ENCODE peak calls at places on chromosomes 1 and 21, in six cellular contexts. P is psoas muscle, E is HCT116, X is thoracic aorta, F is PC-3, V is GM23338. K is an unnamed sample.

GRCh38 chr21:17406202-17406601 is 106.6 kb upstream of the CXADR start:
- DNase-seq in V (no peak), P (no peak), E (no peak), F (no peak), X (no peak), K (no peak)

GRCh38 chr1:88985033-88985432 is 7.4 kb downstream of the KYAT3 start:
- DNase-seq in E (peak; percentile 79), P (no peak), V (no peak), F (peak; percentile 95), X (no peak), K (peak; percentile 76)

GRCh38 chr1:101532392-101532791 is 295.6 kb downstream of the S1PR1 start:
- DNase-seq in E (no peak), F (no peak), X (no peak), P (no peak), V (no peak), K (no peak)

GRCh38 chr1:56065729-56066128 is 513.6 kb downstream of the PLPP3 start:
- DNase-seq in P (no peak), E (no peak), X (no peak), V (no peak), F (no peak), K (no peak)

GRCh38 chr1:6271554-6271953 is 10.7 kb upstream of the GPR153 start:
- DNase-seq in X (no peak), F (no peak), V (no peak), P (no peak), E (no peak), K (no peak)

GRCh38 chr1:20212685-20213331 is 26.5 kb upstream of the PLA2G2C start:
- DNase-seq in X (no peak), V (peak; percentile 96), E (peak; percentile 54), P (peak; percentile 55), F (peak; percentile 92), K (peak; percentile 77)

GRCh38 chr1:31715097-31715872 is 11.5 kb upstream of the COL16A1 start:
- DNase-seq in P (peak; percentile 96), X (peak; percentile 86), V (peak; percentile 97), E (peak; percentile 75), F (peak; percentile 87), K (peak; percentile 82)

GRCh38 chr1:41385398-41386189 is 24.4 kb downstream of the FOXO6 start:
- DNase-seq in V (no peak), P (no peak), E (no peak), F (no peak), X (no peak), K (no peak)

GRCh38 chr1:197076585-197076984 is 9.5 kb upstream of the F13B start:
- DNase-seq in P (no peak), E (no peak), X (no peak), V (no peak), F (no peak), K (no peak)

GRCh38 chr1:77899647-77900320 is 11.4 kb downstream of the NEXN start:
- DNase-seq in V (no peak), E (no peak), F (peak; percentile 65), X (no peak), P (no peak), K (no peak)

GRCh38 chr1:226400519-226401406 is 7.1 kb downstream of the PARP1 start:
- DNase-seq in V (no peak), F (no peak), E (no peak), X (no peak), P (no peak), K (no peak)

GRCh38 chr1:180680558-180681144 is 48.8 kb downstream of the XPR1 start:
- DNase-seq in P (no peak), X (no peak), V (no peak), E (no peak), F (peak; percentile 69), K (no peak)

DNA sequence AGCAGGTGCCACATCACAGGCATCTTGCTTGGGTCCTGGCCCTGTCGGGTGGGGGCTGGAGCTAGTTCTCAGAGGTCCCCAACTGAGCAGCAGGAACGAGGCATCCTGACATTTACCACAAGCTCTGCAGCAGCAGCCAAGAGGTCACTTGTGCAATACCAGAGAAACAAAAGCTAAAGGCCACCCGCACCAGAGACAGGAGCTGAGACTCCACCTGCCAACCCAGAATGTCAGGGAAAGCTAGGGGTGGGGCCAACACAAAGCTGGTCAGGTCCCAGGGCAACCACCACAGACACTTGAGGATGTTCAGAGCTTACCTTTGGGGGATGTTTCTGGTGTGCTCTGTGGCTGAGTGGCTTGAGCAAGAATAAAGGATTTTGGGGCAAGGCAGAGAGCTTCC is 13.6 kb upstream of the SYT6 start:
- DNase-seq in P (no peak), V (no peak), E (no peak), X (no peak), F (no peak), K (no peak)
- TF ChIP-seq CTCF in P (no peak), V (no peak), E (no peak), X (no peak), F (no peak), K (no peak)

GRCh38 chr21:41074607-41075184 is 93.3 kb upstream of the BACE2 start:
- DNase-seq in F (no peak), X (no peak), P (no peak), E (no peak), V (no peak), K (no peak)

GRCh38 chr21:41068411-41069304 is 99.3 kb upstream of the BACE2 start:
- DNase-seq in V (peak; percentile 87), F (peak; percentile 81), E (peak; percentile 23), P (peak; percentile 79), X (peak; percentile 43), K (peak; percentile 78)

GRCh38 chr21:41069305-41069642 is 98.7 kb upstream of the BACE2 start:
- DNase-seq in V (no peak), E (no peak), P (no peak), X (no peak), F (no peak), K (no peak)

GRCh38 chr21:41075668-41076463 is 92.1 kb upstream of the BACE2 start:
- DNase-seq in F (no peak), X (no peak), E (no peak), P (no peak), V (no peak), K (no peak)

DNA sequence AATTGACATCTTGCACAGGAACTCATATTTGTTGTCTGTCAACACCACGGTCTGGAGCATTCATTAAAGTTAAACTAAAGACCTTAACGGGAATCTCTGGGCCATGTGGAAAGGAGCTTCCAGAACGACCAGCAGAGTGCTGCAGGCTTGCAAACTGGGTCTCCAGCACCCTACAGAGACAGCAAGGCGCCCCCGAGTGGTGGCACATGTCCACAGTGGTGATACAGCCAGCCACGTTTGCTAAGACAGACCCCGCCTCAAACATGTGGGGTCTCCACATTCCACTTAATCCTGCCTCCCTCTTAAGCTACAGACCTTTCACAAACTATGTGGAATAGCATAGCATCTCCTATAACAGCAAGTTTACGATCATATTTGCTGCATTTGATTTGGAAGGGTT is 96.5 kb upstream of the BACE2 start:
- DNase-seq in E (no peak), F (peak; percentile 5), V (peak; percentile 60), P (no peak), X (no peak), K (no peak)
- TF ChIP-seq CTCF in E (no peak), F (peak; percentile 50), V (peak; percentile 45), P (no peak), X (no peak), K (no peak)

GRCh38 chr1:26471201-26471497 is 1.1 kb upstream of the HMGN2 start:
- DNase-seq in P (no peak), V (no peak), E (no peak), F (no peak), X (no peak), K (no peak)

GRCh38 chr1:26472901-26473845 is 933 bp downstream of the HMGN2 start:
- DNase-seq in V (peak; percentile 95), P (peak; percentile 97), F (peak; percentile 92), X (peak; percentile 82), E (peak; percentile 74), K (peak; percentile 92)

GRCh38 chr1:26469558-26469957 is 2.7 kb upstream of the HMGN2 start:
- DNase-seq in E (no peak), V (no peak), F (no peak), P (no peak), X (no peak), K (no peak)

GRCh38 chr1:26472330-26472900 is at the start of gene HMGN2:
- DNase-seq in F (peak; percentile 87), P (peak; percentile 88), V (peak; percentile 96), X (peak; percentile 51), E (peak; percentile 64), K (peak; percentile 87)

GRCh38 chr1:26471498-26472329 is 526 bp upstream of the HMGN2 start:
- DNase-seq in F (peak; percentile 59), P (peak; percentile 71), V (peak; percentile 83), X (peak; percentile 8), E (peak; percentile 31), K (peak; percentile 63)
- TF ChIP-seq CTCF in F (no peak), P (no peak), V (no peak), X (no peak), E (no peak), K (no peak)

DNA sequence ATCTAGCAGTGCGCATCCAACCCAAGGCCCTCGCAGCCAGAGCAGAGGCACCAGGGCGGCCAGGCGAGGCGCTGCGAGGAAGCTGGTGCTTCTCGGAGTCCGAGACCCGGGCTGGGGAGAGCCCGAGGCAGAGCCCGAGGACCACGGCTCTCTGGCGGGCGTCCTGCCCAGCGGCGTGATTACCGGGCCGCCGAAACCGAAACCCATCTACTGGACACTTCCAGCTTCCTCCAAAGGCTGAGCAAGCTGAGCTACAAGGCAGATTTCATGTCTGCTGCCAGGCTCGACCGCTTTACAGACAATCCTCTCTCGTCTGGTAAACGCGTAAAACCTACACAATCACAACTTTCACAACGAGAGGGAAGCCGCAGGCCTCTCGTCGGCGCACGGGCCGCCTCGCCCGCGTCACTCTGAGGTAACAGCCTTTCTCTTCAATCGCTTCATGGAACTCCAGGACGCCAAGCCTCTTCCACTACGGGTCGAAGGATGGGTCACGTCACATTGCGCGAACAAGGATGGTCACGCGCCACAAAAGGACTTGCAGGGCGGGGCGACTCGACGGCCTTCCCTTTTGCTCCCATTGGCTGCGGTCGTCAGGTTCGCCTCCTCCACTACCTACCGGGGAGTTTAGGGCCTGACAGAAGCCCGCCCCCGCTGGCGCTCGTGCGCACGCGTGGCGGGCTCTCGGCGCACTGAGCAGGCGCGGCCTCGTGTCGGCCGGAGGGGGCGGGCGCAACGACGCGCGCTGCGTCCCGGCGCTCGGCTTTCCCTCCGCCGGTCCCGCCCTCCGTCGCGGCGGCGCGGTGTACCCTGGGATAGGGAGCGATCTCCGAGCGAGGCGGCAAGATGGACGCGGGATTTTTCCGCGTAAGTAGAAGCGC is at the start of gene SRRM1:
- DNase-seq in X (peak; percentile 95), V (peak; percentile 99), F (peak; percentile 99), E (peak; percentile 99), P (peak; percentile 99), K (peak; percentile 95)
- TF ChIP-seq CTCF in X (peak; percentile 3), V (no peak), F (no peak), E (no peak), P (no peak), K (no peak)

K was measured in Calu3.